ENCODE peak calls at places on chromosomes 4 and X, in eight cellular contexts. One of them, this sample, is unnamed.

GRCh38 chr4:56259595-56259994 is 127.7 kb downstream of the AASDH start:
- DNase-seq in PC-9: no peak
- DNase-seq in OCI-LY7: no peak
- DNase-seq in PC-3: no peak
- DNase-seq in HCT116: no peak
- DNase-seq in hepatocyte: no peak
- DNase-seq in SK-N-SH: no peak
- DNase-seq in GM23248: no peak
- DNase-seq in this sample: no peak

GRCh38 chr4:14168919-14169318 is 541.4 kb upstream of the BOD1L1 start:
- DNase-seq in HCT116: no peak
- DNase-seq in hepatocyte: peak; percentile 17
- DNase-seq in PC-9: peak; percentile 77
- DNase-seq in PC-3: peak; percentile 97
- DNase-seq in SK-N-SH: peak; percentile 23
- DNase-seq in GM23248: peak; percentile 94
- DNase-seq in OCI-LY7: no peak
- DNase-seq in this sample: no peak

GRCh38 chr4:87949961-87950360 is 25.6 kb upstream of the SPP1 start:
- DNase-seq in OCI-LY7: no peak
- DNase-seq in GM23248: peak; percentile 8
- DNase-seq in hepatocyte: no peak
- DNase-seq in PC-9: peak; percentile 22
- DNase-seq in HCT116: no peak
- DNase-seq in SK-N-SH: no peak
- DNase-seq in PC-3: peak; percentile 18
- DNase-seq in this sample: no peak

GRCh38 chr4:144906181-144906895 is 191.7 kb downstream of the ANAPC10 start:
- DNase-seq in SK-N-SH: no peak
- DNase-seq in hepatocyte: peak; percentile 14
- DNase-seq in OCI-LY7: no peak
- DNase-seq in HCT116: no peak
- DNase-seq in PC-9: no peak
- DNase-seq in GM23248: peak; percentile 8
- DNase-seq in PC-3: peak; percentile 47
- DNase-seq in this sample: no peak

GRCh38 chr4:8303485-8304281 is 34.1 kb downstream of the HTRA3 start:
- DNase-seq in PC-3: peak; percentile 90
- DNase-seq in GM23248: peak; percentile 99
- DNase-seq in OCI-LY7: no peak
- DNase-seq in PC-9: peak; percentile 28
- DNase-seq in HCT116: peak; percentile 62
- DNase-seq in SK-N-SH: no peak
- DNase-seq in hepatocyte: peak; percentile 59
- DNase-seq in this sample: no peak

GRCh38 chrX:40470830-40471429 is 109.8 kb upstream of the ATP6AP2 start:
- DNase-seq in SK-N-SH: no peak
- DNase-seq in GM23248: no peak
- DNase-seq in PC-9: no peak
- DNase-seq in HCT116: peak; percentile 13
- DNase-seq in OCI-LY7: no peak
- DNase-seq in PC-3: no peak
- DNase-seq in hepatocyte: no peak
- DNase-seq in this sample: peak; percentile 47

GRCh38 chr4:122854444-122854843 is 27.8 kb downstream of the FGF2 start:
- DNase-seq in OCI-LY7: no peak
- DNase-seq in HCT116: no peak
- DNase-seq in GM23248: peak; percentile 58
- DNase-seq in SK-N-SH: no peak
- DNase-seq in hepatocyte: no peak
- DNase-seq in PC-9: no peak
- DNase-seq in PC-3: no peak
- DNase-seq in this sample: no peak

GRCh38 chr4:15955670-15956069 is 7.3 kb downstream of the FGFBP2 start:
- DNase-seq in PC-9: no peak
- DNase-seq in PC-3: peak; percentile 49
- DNase-seq in SK-N-SH: no peak
- DNase-seq in HCT116: peak; percentile 47
- DNase-seq in hepatocyte: no peak
- DNase-seq in OCI-LY7: peak; percentile 15
- DNase-seq in GM23248: peak; percentile 42
- DNase-seq in this sample: no peak

GRCh38 chr4:7845493-7846124 is 94.1 kb downstream of the AFAP1 start:
- DNase-seq in GM23248: no peak
- DNase-seq in PC-9: no peak
- DNase-seq in SK-N-SH: no peak
- DNase-seq in hepatocyte: no peak
- DNase-seq in HCT116: no peak
- DNase-seq in OCI-LY7: no peak
- DNase-seq in PC-3: no peak
- DNase-seq in this sample: peak; percentile 45

GRCh38 chr4:185576314-185576713 is 41.0 kb upstream of the PDLIM3 start:
- DNase-seq in OCI-LY7: no peak
- DNase-seq in hepatocyte: no peak
- DNase-seq in SK-N-SH: no peak
- DNase-seq in PC-3: no peak
- DNase-seq in PC-9: no peak
- DNase-seq in GM23248: no peak
- DNase-seq in HCT116: no peak
- DNase-seq in this sample: no peak

GRCh38 chr4:101871962-101872676 is 81.6 kb downstream of the BANK1 start:
- DNase-seq in HCT116: no peak
- DNase-seq in PC-3: no peak
- DNase-seq in OCI-LY7: no peak
- DNase-seq in SK-N-SH: no peak
- DNase-seq in GM23248: no peak
- DNase-seq in PC-9: no peak
- DNase-seq in hepatocyte: no peak
- DNase-seq in this sample: peak; percentile 2

GRCh38 chr4:105455182-105455581 is 18.7 kb downstream of the PPA2 start:
- DNase-seq in OCI-LY7: no peak
- DNase-seq in PC-9: no peak
- DNase-seq in HCT116: no peak
- DNase-seq in PC-3: no peak
- DNase-seq in hepatocyte: no peak
- DNase-seq in SK-N-SH: no peak
- DNase-seq in GM23248: no peak
- DNase-seq in this sample: no peak

GRCh38 chr4:105453550-105454201 is 20.2 kb downstream of the PPA2 start:
- DNase-seq in HCT116: no peak
- DNase-seq in PC-9: no peak
- DNase-seq in OCI-LY7: no peak
- DNase-seq in SK-N-SH: no peak
- DNase-seq in PC-3: no peak
- DNase-seq in hepatocyte: no peak
- DNase-seq in GM23248: peak; percentile 21
- DNase-seq in this sample: peak; percentile 30

GRCh38 chr4:105455998-105456397 is 17.9 kb downstream of the PPA2 start:
- DNase-seq in SK-N-SH: no peak
- DNase-seq in PC-3: no peak
- DNase-seq in OCI-LY7: no peak
- DNase-seq in GM23248: no peak
- DNase-seq in hepatocyte: no peak
- DNase-seq in PC-9: no peak
- DNase-seq in HCT116: no peak
- DNase-seq in this sample: no peak

DNA sequence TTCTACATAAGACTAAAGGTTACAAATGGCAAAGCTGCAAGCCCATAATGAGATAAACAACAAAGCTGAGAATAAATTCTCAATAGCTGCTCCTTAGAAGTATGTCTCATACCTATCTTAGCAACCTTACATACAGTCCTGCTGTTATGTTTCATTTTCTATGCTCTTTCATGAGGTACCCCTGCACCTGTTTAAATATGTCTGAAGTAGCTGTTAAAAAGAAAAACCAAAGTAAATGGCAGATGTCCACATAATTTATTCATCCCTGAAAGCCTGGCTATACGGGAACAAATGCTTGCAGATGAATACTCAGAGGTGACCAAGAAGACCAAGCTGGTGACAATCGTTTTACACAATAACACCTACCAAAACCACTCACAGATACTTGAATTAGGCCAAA is 22.5 kb downstream of the PPA2 start:
- DNase-seq in PC-9: no peak
- DNase-seq in GM23248: no peak
- DNase-seq in SK-N-SH: no peak
- DNase-seq in hepatocyte: no peak
- DNase-seq in HCT116: no peak
- DNase-seq in OCI-LY7: no peak
- DNase-seq in PC-3: no peak
- DNase-seq in this sample: no peak
- H3K9me2 ChIP-seq in PC-9: no peaks in the 10 kb centered on the region
- H3K9me2 ChIP-seq in GM23248: no peaks in the 10 kb centered on the region
- H3K9me2 ChIP-seq in SK-N-SH: no peaks in the 10 kb centered on the region
- H3K9me2 ChIP-seq in hepatocyte: no peaks in the 10 kb centered on the region
- H3K9me2 ChIP-seq in HCT116: no peaks in the 10 kb centered on the region
- H3K9me2 ChIP-seq in OCI-LY7: no peaks in the 10 kb centered on the region
- H3K9me2 ChIP-seq in PC-3: no peaks in the 10 kb centered on the region
- H3K9me2 ChIP-seq in this sample: no peaks in the 10 kb centered on the region

GRCh38 chr4:52588097-52588496 is 71.0 kb downstream of the USP46 start:
- DNase-seq in PC-3: peak; percentile 33
- DNase-seq in OCI-LY7: peak; percentile 17
- DNase-seq in GM23248: peak; percentile 39
- DNase-seq in HCT116: peak; percentile 12
- DNase-seq in SK-N-SH: peak; percentile 56
- DNase-seq in hepatocyte: peak; percentile 14
- DNase-seq in PC-9: peak; percentile 5
- DNase-seq in this sample: peak; percentile 68

GRCh38 chr4:52588771-52589591 is 70.1 kb downstream of the USP46 start:
- DNase-seq in OCI-LY7: no peak
- DNase-seq in SK-N-SH: no peak
- DNase-seq in GM23248: peak; percentile 87
- DNase-seq in HCT116: no peak
- DNase-seq in PC-3: no peak
- DNase-seq in PC-9: no peak
- DNase-seq in hepatocyte: no peak
- DNase-seq in this sample: no peak

GRCh38 chr4:52594961-52595360 is 64.1 kb downstream of the USP46 start:
- DNase-seq in SK-N-SH: no peak
- DNase-seq in HCT116: no peak
- DNase-seq in PC-3: no peak
- DNase-seq in GM23248: peak; percentile 41
- DNase-seq in OCI-LY7: no peak
- DNase-seq in hepatocyte: no peak
- DNase-seq in PC-9: no peak
- DNase-seq in this sample: no peak

GRCh38 chr4:52592287-52592686 is 66.8 kb downstream of the USP46 start:
- DNase-seq in hepatocyte: no peak
- DNase-seq in PC-9: no peak
- DNase-seq in HCT116: no peak
- DNase-seq in PC-3: no peak
- DNase-seq in GM23248: peak; percentile 12
- DNase-seq in OCI-LY7: no peak
- DNase-seq in SK-N-SH: no peak
- DNase-seq in this sample: no peak
- H3K9me2 ChIP-seq in hepatocyte: no peaks in the 10 kb centered on the region
- H3K9me2 ChIP-seq in PC-9: no peaks in the 10 kb centered on the region
- H3K9me2 ChIP-seq in HCT116: no peaks in the 10 kb centered on the region
- H3K9me2 ChIP-seq in PC-3: no peaks in the 10 kb centered on the region
- H3K9me2 ChIP-seq in GM23248: no peaks in the 10 kb centered on the region
- H3K9me2 ChIP-seq in OCI-LY7: no peaks in the 10 kb centered on the region
- H3K9me2 ChIP-seq in SK-N-SH: no peaks in the 10 kb centered on the region
- H3K9me2 ChIP-seq in this sample: no peaks in the 10 kb centered on the region

DNA sequence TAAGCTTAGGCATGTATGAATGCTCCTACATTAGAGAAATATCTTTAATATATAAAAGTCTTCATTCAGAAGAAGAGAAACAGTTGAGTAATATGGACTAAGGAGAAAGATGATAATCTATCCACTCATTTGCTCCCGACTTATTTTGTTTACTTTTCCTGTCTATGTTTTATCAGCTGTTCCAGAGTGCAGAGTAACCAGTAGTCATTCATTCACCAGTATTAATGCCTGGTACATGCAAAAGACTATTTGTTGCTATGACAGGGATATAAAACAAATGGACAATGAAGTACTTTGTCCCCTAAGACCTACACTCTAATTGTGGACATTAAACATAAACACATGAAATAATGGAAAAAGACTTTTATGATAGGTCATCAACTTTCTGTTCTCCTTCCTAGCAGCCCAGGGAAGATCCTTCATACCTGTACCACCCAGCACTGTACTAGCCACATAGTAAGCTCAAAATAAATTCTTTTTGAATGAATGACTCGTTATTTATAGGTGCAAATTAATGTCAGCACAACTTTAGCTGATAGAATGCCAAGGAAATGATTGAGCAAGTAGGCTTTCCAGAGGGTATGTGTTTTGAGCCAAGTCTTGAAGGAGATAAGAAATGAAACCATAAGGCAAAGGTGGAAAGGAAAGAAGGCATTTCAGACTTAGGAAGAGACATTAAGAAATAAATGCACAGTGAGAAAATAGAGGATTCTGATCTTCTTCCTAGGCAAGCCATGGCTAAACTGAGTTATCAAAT is 45.0 kb upstream of the IL13RA1 start:
- DNase-seq in OCI-LY7: no peak
- DNase-seq in PC-9: no peak
- DNase-seq in GM23248: no peak
- DNase-seq in PC-3: peak; percentile 6
- DNase-seq in HCT116: no peak
- DNase-seq in SK-N-SH: no peak
- DNase-seq in hepatocyte: no peak
- DNase-seq in this sample: no peak
- H3K9me2 ChIP-seq in OCI-LY7: no peaks in the 10 kb centered on the region
- H3K9me2 ChIP-seq in PC-9: no peaks in the 10 kb centered on the region
- H3K9me2 ChIP-seq in GM23248: no peaks in the 10 kb centered on the region
- H3K9me2 ChIP-seq in PC-3: no peaks in the 10 kb centered on the region
- H3K9me2 ChIP-seq in HCT116: no peaks in the 10 kb centered on the region
- H3K9me2 ChIP-seq in SK-N-SH: no peaks in the 10 kb centered on the region
- H3K9me2 ChIP-seq in hepatocyte: no peaks in the 10 kb centered on the region
- H3K9me2 ChIP-seq in this sample: no peaks in the 10 kb centered on the region

GRCh38 chr4:71239365-71239764 is 99.5 kb upstream of the SLC4A4 start:
- DNase-seq in OCI-LY7: no peak
- DNase-seq in GM23248: peak; percentile 66
- DNase-seq in HCT116: no peak
- DNase-seq in PC-3: peak; percentile 75
- DNase-seq in SK-N-SH: no peak
- DNase-seq in PC-9: no peak
- DNase-seq in hepatocyte: no peak
- DNase-seq in this sample: no peak
- H3K9me2 ChIP-seq in OCI-LY7: no peaks in the 10 kb centered on the region
- H3K9me2 ChIP-seq in GM23248: no peaks in the 10 kb centered on the region
- H3K9me2 ChIP-seq in HCT116: no peaks in the 10 kb centered on the region
- H3K9me2 ChIP-seq in PC-3: no peaks in the 10 kb centered on the region
- H3K9me2 ChIP-seq in SK-N-SH: no peaks in the 10 kb centered on the region
- H3K9me2 ChIP-seq in PC-9: no peaks in the 10 kb centered on the region
- H3K9me2 ChIP-seq in hepatocyte: no peaks in the 10 kb centered on the region
- H3K9me2 ChIP-seq in this sample: no peaks in the 10 kb centered on the region

This sample was measured in GM23338.